ENCODE peak calls at places on chromosomes 6 and 20, in ten cellular contexts. J is T-helper 2 cell, I is sciatic nerve, V is T-cell, F is amniotic stem cell, Z is substantia nigra, L is RPMI8226, M is activated gamma-delta T cell, T is T47D, H is anterior cingulate cortex. G is an unnamed sample.

GRCh38 chr20:59987135-59987534 is 28.9 kb downstream of the CDH26 start:
- DNase-seq in I (no peak), F (no peak), Z (no peak), H (no peak), M (no peak), V (no peak), L (no peak), J (no peak), T (no peak), G (no peak)

GRCh38 chr6:10855233-10855632 is 16.9 kb upstream of the MAK start:
- DNase-seq in J (no peak), H (no peak), Z (no peak), L (peak; percentile 87), V (no peak), I (no peak), T (no peak), M (no peak), F (no peak), G (no peak)

GRCh38 chr6:118186676-118187567 is 279.9 kb downstream of the SLC35F1 start:
- DNase-seq in T (no peak), J (no peak), F (no peak), L (no peak), H (no peak), Z (no peak), I (no peak), M (no peak), V (no peak), G (no peak)

GRCh38 chr6:36699290-36699689 is 1.7 kb downstream of the RAB44 start:
- DNase-seq in L (no peak), Z (no peak), T (no peak), M (no peak), I (no peak), F (no peak), H (no peak), J (no peak), V (no peak), G (no peak)

GRCh38 chr6:47633141-47633540 is 65.2 kb upstream of the ADGRF4 start:
- DNase-seq in Z (no peak), I (no peak), L (no peak), M (no peak), H (no peak), T (no peak), J (no peak), V (no peak), F (no peak), G (no peak)

GRCh38 chr6:133551847-133552331 is 310.7 kb downstream of the EYA4 start:
- DNase-seq in Z (no peak), H (no peak), T (no peak), J (no peak), V (no peak), M (no peak), I (no peak), L (no peak), F (peak; percentile 89), G (no peak)

GRCh38 chr6:19433101-19433500 is 404.1 kb upstream of the ID4 start:
- DNase-seq in T (no peak), I (no peak), M (no peak), L (peak; percentile 11), J (no peak), H (no peak), Z (no peak), V (no peak), F (no peak), G (no peak)

GRCh38 chr6:8436956-8437355 is 1.6 kb upstream of the SLC35B3 start:
- DNase-seq in L (no peak), V (no peak), F (no peak), Z (no peak), J (no peak), M (no peak), H (no peak), T (no peak), I (no peak), G (no peak)

GRCh38 chr6:73121421-73121993 is 103.8 kb downstream of the KHDC1L start:
- DNase-seq in Z (no peak), F (peak; percentile 4), M (no peak), L (no peak), T (no peak), V (no peak), H (no peak), J (no peak), I (no peak), G (no peak)

GRCh38 chr6:28808383-28808782 is 115.4 kb downstream of the TRIM27 start:
- DNase-seq in Z (no peak), H (no peak), M (no peak), L (no peak), I (no peak), T (no peak), J (no peak), V (no peak), F (no peak), G (no peak)

GRCh38 chr6:19538086-19538485 is 299.1 kb upstream of the ID4 start:
- DNase-seq in M (no peak), I (no peak), Z (no peak), H (no peak), L (peak; percentile 77), T (no peak), V (no peak), F (no peak), J (no peak), G (peak; percentile 91)

GRCh38 chr6:106924699-106925523 is 49.6 kb downstream of the CD24 start:
- DNase-seq in Z (no peak), T (no peak), I (no peak), V (no peak), L (no peak), M (no peak), J (no peak), H (no peak), F (no peak), G (no peak)

GRCh38 chr6:138576303-138576702 is 77.0 kb upstream of the NHSL1 start:
- DNase-seq in H (no peak), Z (no peak), T (no peak), M (no peak), L (no peak), J (no peak), I (no peak), F (no peak), V (no peak), G (no peak)

GRCh38 chr6:26330835-26331808 is 33.9 kb upstream of the BTN3A2 start:
- DNase-seq in I (no peak), V (peak; percentile 29), T (no peak), L (peak; percentile 89), H (no peak), F (no peak), J (no peak), M (no peak), Z (no peak), G (no peak)

GRCh38 chr20:3671986-3672863 is 9.0 kb upstream of the GFRA4 start:
- DNase-seq in H (no peak), F (no peak), M (no peak), L (peak; percentile 72), T (no peak), Z (no peak), I (no peak), V (no peak), J (no peak), G (peak; percentile 61)

GRCh38 chr20:10271470-10272219 is 53.0 kb downstream of the SNAP25 start:
- DNase-seq in I (no peak), V (no peak), F (no peak), H (no peak), J (no peak), T (no peak), M (no peak), L (no peak), Z (no peak), G (no peak)

GRCh38 chr6:169501128-169501527 is 200.7 kb downstream of the WDR27 start:
- DNase-seq in Z (peak; percentile 71), H (no peak), L (no peak), M (no peak), I (peak; percentile 65), V (no peak), J (no peak), T (no peak), F (no peak), G (no peak)

GRCh38 chr6:100322886-100323285 is 141.8 kb downstream of the SIM1 start:
- DNase-seq in Z (no peak), V (no peak), I (no peak), T (no peak), M (no peak), J (no peak), L (no peak), F (no peak), H (no peak), G (no peak)

GRCh38 chr6:6218246-6219085 is 102.0 kb downstream of the F13A1 start:
- DNase-seq in T (no peak), H (no peak), Z (no peak), M (no peak), V (no peak), I (no peak), F (no peak), J (no peak), L (no peak), G (no peak)

GRCh38 chr6:40347571-40348011 is 239.6 kb downstream of the LRFN2 start:
- DNase-seq in T (no peak), I (peak; percentile 42), M (no peak), F (no peak), J (no peak), L (no peak), Z (no peak), H (no peak), V (no peak), G (no peak)

GRCh38 chr20:55685425-55685824 is 319.9 kb downstream of the CBLN4 start:
- DNase-seq in H (no peak), Z (no peak), F (no peak), L (no peak), M (no peak), V (no peak), T (no peak), J (no peak), I (no peak), G (no peak)

GRCh38 chr6:34544052-34544604 is 12.0 kb downstream of the SPDEF start:
- DNase-seq in T (no peak), J (no peak), I (no peak), H (no peak), F (no peak), M (no peak), L (no peak), V (no peak), Z (no peak), G (no peak)

GRCh38 chr20:41173791-41174341 is 36.5 kb downstream of the PLCG1 start:
- DNase-seq in H (no peak), I (peak; percentile 53), J (no peak), T (no peak), V (no peak), F (no peak), Z (no peak), M (no peak), L (no peak), G (peak; percentile 76)

GRCh38 chr6:133646021-133646682 is 242.8 kb upstream of the TCF21 start:
- DNase-seq in L (no peak), Z (no peak), M (no peak), T (no peak), F (peak; percentile 49), J (no peak), I (no peak), H (no peak), V (no peak), G (no peak)

GRCh38 chr6:125296461-125296860 is 5.3 kb downstream of the HDDC2 start:
- DNase-seq in F (no peak), Z (no peak), H (no peak), M (no peak), L (no peak), J (no peak), T (no peak), V (no peak), I (no peak), G (no peak)

GRCh38 chr6:17714879-17715860 is 8.4 kb upstream of the NUP153 start:
- DNase-seq in T (no peak), I (no peak), M (no peak), J (no peak), V (no peak), Z (no peak), F (peak; percentile 82), L (no peak), H (no peak), G (no peak)

GRCh38 chr20:48791014-48791413 is 36.8 kb downstream of the PREX1 start:
- DNase-seq in J (no peak), L (peak; percentile 62), V (no peak), T (peak; percentile 47), I (no peak), H (no peak), Z (no peak), F (no peak), M (no peak), G (no peak)

GRCh38 chr6:20991910-20992309 is 457.7 kb downstream of the CDKAL1 start:
- DNase-seq in H (no peak), I (no peak), V (no peak), T (no peak), M (no peak), F (no peak), Z (no peak), J (no peak), L (no peak), G (no peak)